ENCODE peak calls at places on chromosomes 2 and 18, in ten cellular contexts. K, V, N, W, I, U, X, Q, Y and D are unnamed samples.

GRCh38 chr18:59268722-59269562 is 4.3 kb downstream of the RAX start:
- DNase-seq in K (peak), V (peak), N (peak), W (peak), I (no peak), U (no peak), X (no peak), Q (no peak), Y (no peak), D (peak)

GRCh38 chr2:234823877-234824376 is 127.9 kb upstream of the SH3BP4 start:
- DNase-seq in K (peak), V (peak), N (no peak), W (no peak), I (no peak), U (peak), X (no peak), Q (no peak), Y (no peak), D (no peak)

GRCh38 chr2:46230115-46230571 is 67.1 kb upstream of the EPAS1 start:
- DNase-seq in K (no peak), V (peak), N (peak), W (peak), I (no peak), U (peak), X (no peak), Q (no peak), Y (no peak), D (no peak)

GRCh38 chr18:77133051-77133919 is 702 bp upstream of the MBP start:
- DNase-seq in K (peak), V (no peak), N (peak), W (no peak), I (peak), U (no peak), X (peak), Q (no peak), Y (no peak), D (peak)

GRCh38 chr2:35938838-35939237 is 416.7 kb upstream of the CRIM1 start:
- DNase-seq in K (no peak), V (no peak), N (no peak), W (no peak), I (no peak), U (no peak), X (no peak), Q (no peak), Y (no peak), D (no peak)

GRCh38 chr2:26727641-26728561 is 35.4 kb downstream of the KCNK3 start:
- DNase-seq in K (peak), V (no peak), N (no peak), W (no peak), I (peak), U (no peak), X (peak), Q (no peak), Y (no peak), D (no peak)

GRCh38 chr18:69631281-69631680 is 230.6 kb downstream of the DOK6 start:
- DNase-seq in K (no peak), V (no peak), N (no peak), W (no peak), I (no peak), U (no peak), X (no peak), Q (no peak), Y (no peak), D (no peak)

GRCh38 chr2:237451582-237452469 is 35.2 kb upstream of the MLPH start:
- DNase-seq in K (peak), V (no peak), N (no peak), W (no peak), I (no peak), U (no peak), X (peak), Q (no peak), Y (no peak), D (no peak)

GRCh38 chr2:187547353-187547979 is 6.8 kb downstream of the TFPI start:
- DNase-seq in K (peak), V (peak), N (no peak), W (no peak), I (no peak), U (peak), X (no peak), Q (no peak), Y (no peak), D (no peak)

GRCh38 chr2:113232123-113232522 is 46.6 kb downstream of the PAX8 start:
- DNase-seq in K (no peak), V (no peak), N (no peak), W (no peak), I (no peak), U (no peak), X (no peak), Q (no peak), Y (no peak), D (no peak)

GRCh38 chr2:113232730-113233129 is 46.0 kb downstream of the PAX8 start:
- DNase-seq in K (no peak), V (no peak), N (no peak), W (no peak), I (no peak), U (no peak), X (no peak), Q (no peak), Y (no peak), D (no peak)

GRCh38 chr2:113236367-113237159 is 42.2 kb downstream of the PAX8 start:
- DNase-seq in K (no peak), V (no peak), N (no peak), W (no peak), I (no peak), U (no peak), X (no peak), Q (no peak), Y (no peak), D (no peak)

GRCh38 chr2:113234721-113235346 is 43.9 kb downstream of the PAX8 start:
- DNase-seq in K (no peak), V (no peak), N (no peak), W (no peak), I (no peak), U (no peak), X (no peak), Q (no peak), Y (no peak), D (no peak)

GRCh38 chr2:113233593-113234550 is 44.8 kb downstream of the PAX8 start:
- DNase-seq in K (no peak), V (peak), N (no peak), W (peak), I (no peak), U (peak), X (no peak), Q (no peak), Y (no peak), D (no peak)
- TF ChIP-seq CTCF in K (peak), V (no peak), N (no peak), W (peak), I (no peak), U (no peak), X (no peak), Q (no peak), Y (no peak), D (no peak)

GRCh38 chr2:85503168-85503610 is 35.8 kb upstream of the MAT2A start:
- DNase-seq in K (no peak), V (no peak), N (peak), W (no peak), I (no peak), U (peak), X (no peak), Q (no peak), Y (no peak), D (no peak)
- TF ChIP-seq CTCF in K (no peak), V (no peak), N (no peak), W (no peak), I (no peak), U (no peak), X (no peak), Q (no peak), Y (no peak), D (no peak)

DNA sequence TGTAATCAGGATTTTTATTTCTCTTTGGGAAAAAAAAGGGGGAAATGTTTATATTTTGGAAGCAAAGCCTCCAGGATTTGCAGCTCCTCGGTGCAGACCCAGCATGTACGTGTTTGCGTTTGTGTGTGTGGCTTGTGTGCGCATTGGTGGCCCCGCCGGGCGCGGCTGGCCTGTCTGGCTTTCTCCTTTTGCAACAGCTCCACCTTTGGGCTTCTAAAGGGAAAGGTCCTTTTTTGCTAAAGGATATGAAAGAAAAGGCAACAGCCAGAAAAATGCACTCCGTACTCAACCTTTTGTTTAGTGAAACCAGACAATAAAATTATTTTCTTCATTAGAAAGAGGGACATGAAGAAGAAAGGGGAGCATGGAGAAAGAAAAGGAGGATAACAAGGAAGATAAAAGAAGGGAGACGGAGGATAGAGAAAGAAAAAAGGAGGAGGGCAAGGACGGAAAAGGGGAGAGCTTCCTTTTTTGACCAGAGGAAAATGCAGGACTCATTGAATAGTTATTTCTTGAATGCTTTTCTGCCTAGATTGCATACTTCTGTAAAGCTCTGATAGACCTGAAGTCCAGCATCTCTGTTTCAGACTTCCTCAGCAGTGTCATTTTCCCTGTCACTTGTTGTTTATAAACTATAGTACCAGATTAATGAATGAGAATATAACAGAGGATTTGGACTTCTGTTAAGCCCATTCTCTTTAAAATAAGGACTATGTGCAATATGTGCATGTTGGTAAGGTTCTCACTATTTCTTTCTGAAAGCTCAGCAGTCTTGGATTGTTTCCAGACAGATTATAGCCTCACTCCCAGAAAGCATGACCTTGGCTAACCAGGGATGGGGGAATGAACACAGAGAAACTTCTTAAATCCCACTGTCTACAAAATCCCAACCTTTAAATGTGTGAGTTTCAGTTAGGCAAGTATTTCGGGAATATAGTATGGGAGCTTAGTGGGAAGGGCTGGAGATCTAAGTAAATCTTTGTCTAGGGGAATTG is 563.1 kb upstream of the PIK3C3 start:
- DNase-seq in K (peak), V (peak), N (no peak), W (peak), I (no peak), U (peak), X (no peak), Q (no peak), Y (no peak), D (peak)
- TF ChIP-seq CTCF in K (peak), V (peak), N (no peak), W (peak), I (peak), U (peak), X (no peak), Q (no peak), Y (no peak), D (peak)

DNA sequence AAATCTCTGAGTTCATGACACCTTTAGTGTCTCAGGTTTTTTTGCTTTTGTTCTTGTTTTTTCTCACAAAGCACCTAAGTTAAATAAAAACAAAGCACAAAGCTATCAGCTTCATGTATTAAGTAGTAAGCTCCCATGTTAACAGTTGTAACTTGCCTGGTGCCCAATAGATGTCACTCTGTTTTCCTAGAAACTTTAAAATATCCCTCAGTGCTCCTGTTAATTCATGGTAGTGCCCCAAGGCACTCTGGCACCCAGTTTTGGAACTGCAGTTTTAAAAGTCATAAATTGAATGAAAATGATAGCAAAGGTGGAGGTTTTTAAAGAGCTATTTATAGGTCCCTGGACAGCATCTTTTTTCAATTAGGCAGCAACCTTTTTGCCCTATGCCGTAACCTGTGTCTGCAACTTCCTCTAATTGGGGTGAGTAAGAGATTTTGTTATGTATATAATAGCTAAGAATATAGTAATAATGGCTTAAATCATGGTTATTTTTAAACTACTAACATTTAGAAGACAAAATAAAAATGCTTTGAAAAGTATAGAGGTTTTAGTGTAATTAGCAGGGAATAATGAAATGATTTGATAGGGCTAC is 555.0 kb upstream of the TMEFF2 start:
- DNase-seq in K (peak), V (no peak), N (no peak), W (no peak), I (no peak), U (peak), X (no peak), Q (no peak), Y (no peak), D (no peak)
- TF ChIP-seq CTCF in K (no peak), V (peak), N (no peak), W (no peak), I (no peak), U (peak), X (no peak), Q (no peak), Y (no peak), D (peak)

GRCh38 chr2:37672104-37672869 is 845 bp upstream of the CDC42EP3 start:
- DNase-seq in K (peak), V (peak), N (peak), W (peak), I (peak), U (peak), X (peak), Q (peak), Y (peak), D (peak)
- TF ChIP-seq CTCF in K (no peak), V (no peak), N (no peak), W (no peak), I (no peak), U (no peak), X (no peak), Q (no peak), Y (no peak), D (no peak)

DNA sequence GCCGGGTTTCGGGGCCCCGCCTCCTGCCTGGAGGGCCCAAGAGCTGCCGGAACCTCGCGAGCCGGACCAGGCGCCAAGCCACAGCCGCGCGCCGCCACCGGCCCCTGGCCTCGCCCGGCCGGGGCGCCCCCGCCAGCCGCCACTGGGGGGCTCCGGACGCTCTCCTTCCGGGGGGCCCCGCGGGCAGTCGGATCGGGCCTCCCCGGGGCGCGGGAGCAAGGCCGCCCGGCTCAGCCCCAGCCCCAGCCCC is 17.4 kb upstream of the HAAO start:
- DNase-seq in K (peak), V (peak), N (peak), W (peak), I (no peak), U (peak), X (peak), Q (peak), Y (no peak), D (peak)
- TF ChIP-seq CTCF in K (no peak), V (peak), N (peak), W (peak), I (no peak), U (no peak), X (peak), Q (peak), Y (no peak), D (peak)